ENCODE peak calls at places on chromosome 7, in seven cellular contexts. U, Z, R, D, H, O and S are unnamed samples.

GRCh38 chr7:121547341-121548092 is 151.4 kb upstream of the FAM3C start:
- DNase-seq in U (peak; percentile 51), Z (no peak), R (peak; percentile 43), D (peak; percentile 85), H (peak; percentile 87), O (peak; percentile 38), S (no peak)

GRCh38 chr7:87003872-87004798 is 55.3 kb downstream of the ELAPOR2 start:
- DNase-seq in U (peak; percentile 43), Z (peak; percentile 16), R (no peak), D (no peak), H (no peak), O (no peak), S (no peak)

GRCh38 chr7:151448261-151449252 is 8.6 kb upstream of the CRYGN start:
- DNase-seq in U (peak; percentile 91), Z (peak; percentile 80), R (no peak), D (peak; percentile 75), H (peak; percentile 63), O (no peak), S (no peak)

GRCh38 chr7:21542891-21543527 is at the start of gene DNAH11:
- DNase-seq in U (peak; percentile 50), Z (peak; percentile 50), R (no peak), D (peak; percentile 62), H (no peak), O (no peak), S (no peak)

GRCh38 chr7:130970196-130970595 is 236.2 kb upstream of the KLF14 start:
- DNase-seq in U (no peak), Z (no peak), R (no peak), D (no peak), H (no peak), O (no peak), S (no peak)

GRCh38 chr7:106345421-106346166 is 60.8 kb upstream of the NAMPT start:
- DNase-seq in U (no peak), Z (no peak), R (no peak), D (no peak), H (peak; percentile 44), O (no peak), S (no peak)

GRCh38 chr7:33024189-33024757 is 38.3 kb downstream of the NT5C3A start:
- DNase-seq in U (no peak), Z (no peak), R (no peak), D (no peak), H (no peak), O (no peak), S (no peak)

GRCh38 chr7:139767561-139767982 is 10.2 kb downstream of the HIPK2 start:
- DNase-seq in U (no peak), Z (no peak), R (no peak), D (peak; percentile 95), H (peak; percentile 16), O (no peak), S (no peak)

GRCh38 chr7:2169923-2170575 is 62.7 kb downstream of the MAD1L1 start:
- DNase-seq in U (peak; percentile 71), Z (no peak), R (no peak), D (no peak), H (no peak), O (no peak), S (no peak)

GRCh38 chr7:155820788-155821187 is 8.5 kb upstream of the SHH start:
- DNase-seq in U (no peak), Z (no peak), R (no peak), D (peak; percentile 5), H (no peak), O (no peak), S (no peak)

GRCh38 chr7:3559178-3559765 is 258.2 kb downstream of the SDK1 start:
- DNase-seq in U (no peak), Z (no peak), R (no peak), D (no peak), H (peak; percentile 80), O (peak; percentile 88), S (peak; percentile 83)

GRCh38 chr7:128755816-128756476 is 16.8 kb downstream of the CALU start:
- DNase-seq in U (peak; percentile 69), Z (no peak), R (peak; percentile 89), D (no peak), H (peak; percentile 90), O (no peak), S (no peak)

GRCh38 chr7:143002856-143003255 is 24.1 kb downstream of the OR9A2 start:
- DNase-seq in U (no peak), Z (no peak), R (no peak), D (no peak), H (no peak), O (no peak), S (no peak)

GRCh38 chr7:143003393-143004051 is 23.4 kb downstream of the OR9A2 start:
- DNase-seq in U (peak; percentile 58), Z (peak; percentile 12), R (peak; percentile 10), D (peak; percentile 77), H (peak; percentile 75), O (no peak), S (peak; percentile 24)

GRCh38 chr7:142999793-143000192 is 27.1 kb downstream of the OR9A2 start:
- DNase-seq in U (no peak), Z (no peak), R (no peak), D (no peak), H (no peak), O (no peak), S (no peak)

GRCh38 chr7:143000648-143001047 is 26.3 kb downstream of the OR9A2 start:
- DNase-seq in U (no peak), Z (no peak), R (no peak), D (no peak), H (no peak), O (no peak), S (no peak)

DNA sequence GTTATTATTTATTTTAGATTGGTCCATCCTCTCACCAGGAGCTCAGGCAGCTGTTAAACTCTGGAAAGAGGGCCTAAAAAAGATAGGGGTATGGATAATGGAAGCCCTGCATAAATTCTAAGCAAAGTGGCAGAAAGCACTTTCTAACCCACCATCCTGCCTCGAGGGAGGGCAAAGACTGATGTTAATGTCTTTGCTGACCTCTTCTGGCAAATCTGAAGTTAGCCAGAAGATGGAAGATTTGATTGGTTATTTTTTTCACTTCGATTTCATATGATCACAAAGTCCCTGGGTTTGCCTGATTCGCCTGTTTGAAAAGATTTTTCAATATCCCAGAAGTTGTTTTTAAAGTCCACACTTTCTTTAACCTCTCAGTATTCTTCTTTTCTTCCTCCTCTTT is 24.8 kb downstream of the OR9A2 start:
- DNase-seq in U (peak; percentile 18), Z (no peak), R (no peak), D (peak; percentile 61), H (peak; percentile 54), O (no peak), S (no peak)
- TF ChIP-seq CTCF in U (peak; percentile 52), Z (peak; percentile 43), R (peak; percentile 36), D (peak; percentile 66), H (peak; percentile 44), O (peak; percentile 48), S (peak; percentile 35)

GRCh38 chr7:132578050-132578370 is 1.7 kb upstream of the PLXNA4 start:
- DNase-seq in U (no peak), Z (no peak), R (no peak), D (no peak), H (no peak), O (no peak), S (no peak)

GRCh38 chr7:132575987-132576722 is at the start of gene PLXNA4:
- DNase-seq in U (peak; percentile 73), Z (peak; percentile 14), R (no peak), D (no peak), H (peak; percentile 11), O (no peak), S (no peak)

GRCh38 chr7:132578826-132579225 is 2.6 kb upstream of the PLXNA4 start:
- DNase-seq in U (no peak), Z (no peak), R (no peak), D (no peak), H (no peak), O (no peak), S (no peak)

GRCh38 chr7:132576723-132577089 is 436 bp upstream of the PLXNA4 start:
- DNase-seq in U (peak; percentile 86), Z (no peak), R (no peak), D (no peak), H (no peak), O (no peak), S (no peak)

GRCh38 chr7:132577206-132578049 is 1.2 kb upstream of the PLXNA4 start:
- DNase-seq in U (peak; percentile 95), Z (peak; percentile 73), R (peak; percentile 11), D (no peak), H (peak; percentile 76), O (no peak), S (no peak)
- TF ChIP-seq CTCF in U (peak; percentile 51), Z (peak; percentile 48), R (no peak), D (no peak), H (peak; percentile 6), O (peak; percentile 7), S (peak; percentile 24)

GRCh38 chr7:57328963-57329362 is 121.0 kb upstream of the ZNF716 start:
- DNase-seq in U (no peak), Z (no peak), R (no peak), D (no peak), H (no peak), O (no peak), S (no peak)

GRCh38 chr7:57327081-57327480 is 122.9 kb upstream of the ZNF716 start:
- DNase-seq in U (no peak), Z (no peak), R (no peak), D (no peak), H (no peak), O (no peak), S (no peak)

GRCh38 chr7:57328457-57328856 is 121.5 kb upstream of the ZNF716 start:
- DNase-seq in U (no peak), Z (no peak), R (no peak), D (no peak), H (no peak), O (no peak), S (no peak)
- TF ChIP-seq CTCF in U (no peak), Z (no peak), R (no peak), D (no peak), H (no peak), O (no peak), S (no peak)

GRCh38 chr7:18570441-18570840 is 74.9 kb downstream of the HDAC9 start:
- DNase-seq in U (no peak), Z (no peak), R (no peak), D (no peak), H (no peak), O (no peak), S (no peak)

GRCh38 chr7:18574235-18574540 is 78.6 kb downstream of the HDAC9 start:
- DNase-seq in U (no peak), Z (no peak), R (no peak), D (no peak), H (no peak), O (no peak), S (no peak)

GRCh38 chr7:18572885-18573284 is 77.3 kb downstream of the HDAC9 start:
- DNase-seq in U (no peak), Z (no peak), R (no peak), D (no peak), H (no peak), O (no peak), S (no peak)

GRCh38 chr7:18573410-18574234 is 78.1 kb downstream of the HDAC9 start:
- DNase-seq in U (no peak), Z (no peak), R (no peak), D (no peak), H (no peak), O (no peak), S (no peak)

DNA sequence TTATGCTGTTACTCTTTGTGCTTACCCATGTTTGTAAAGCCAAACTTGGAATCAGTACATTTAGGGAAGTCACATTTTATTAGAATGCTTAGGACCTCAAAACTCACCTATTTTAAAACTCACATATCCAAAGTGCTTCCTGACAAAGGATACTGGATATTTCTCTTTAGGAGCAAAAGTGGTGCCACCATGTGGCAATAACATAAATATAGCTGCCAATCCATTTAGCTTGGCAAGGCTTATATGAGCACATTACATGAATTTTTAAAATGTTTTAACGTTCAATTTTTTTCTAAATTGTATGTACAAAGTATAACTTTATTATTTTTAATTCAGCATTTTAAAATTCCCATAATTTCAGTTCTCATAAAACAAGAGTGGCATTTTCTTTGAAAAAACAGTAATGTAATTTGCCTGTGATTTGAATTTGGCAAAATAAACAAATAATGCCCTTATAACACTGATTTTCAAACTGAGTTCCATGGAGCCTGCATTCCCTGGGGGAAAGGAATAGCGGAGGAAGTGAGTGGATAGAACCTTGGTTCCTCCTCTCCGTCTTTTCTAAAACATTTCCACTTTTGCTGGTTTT is 75.4 kb downstream of the HDAC9 start:
- DNase-seq in U (peak; percentile 65), Z (no peak), R (peak; percentile 29), D (no peak), H (peak; percentile 77), O (no peak), S (no peak)
- TF ChIP-seq CTCF in U (peak; percentile 93), Z (peak; percentile 56), R (peak; percentile 52), D (peak; percentile 37), H (peak; percentile 56), O (peak; percentile 68), S (peak; percentile 73)